ENCODE peak calls at places on chromosomes 13 and 19, in eight cellular contexts. One of them, this sample, is unnamed.

GRCh38 chr13:62358646-62358932 is 942.9 kb upstream of the PCDH20 start:
- DNase-seq in posterior cingulate gyrus: no peak
- DNase-seq in fibroblast of the conjunctiva: no peak
- DNase-seq in AML-193: no peak
- DNase-seq in lower leg skin: no peak
- DNase-seq in pancreas: no peak
- DNase-seq in left ventricle myocardium inferior: no peak
- DNase-seq in GM12865: no peak
- DNase-seq in this sample: no peak

GRCh38 chr13:49185264-49185663 is 34.9 kb upstream of the MLNR start:
- DNase-seq in fibroblast of the conjunctiva: no peak
- DNase-seq in AML-193: no peak
- DNase-seq in posterior cingulate gyrus: no peak
- DNase-seq in left ventricle myocardium inferior: no peak
- DNase-seq in pancreas: no peak
- DNase-seq in GM12865: peak; percentile 15
- DNase-seq in lower leg skin: no peak
- DNase-seq in this sample: no peak

GRCh38 chr13:67443901-67444300 is 213.8 kb upstream of the PCDH9 start:
- DNase-seq in pancreas: no peak
- DNase-seq in posterior cingulate gyrus: no peak
- DNase-seq in AML-193: no peak
- DNase-seq in fibroblast of the conjunctiva: no peak
- DNase-seq in GM12865: no peak
- DNase-seq in left ventricle myocardium inferior: no peak
- DNase-seq in lower leg skin: no peak
- DNase-seq in this sample: no peak

GRCh38 chr13:112177459-112177858 is 110.5 kb downstream of the SOX1 start:
- DNase-seq in left ventricle myocardium inferior: no peak
- DNase-seq in lower leg skin: peak; percentile 62
- DNase-seq in fibroblast of the conjunctiva: no peak
- DNase-seq in GM12865: no peak
- DNase-seq in posterior cingulate gyrus: no peak
- DNase-seq in pancreas: no peak
- DNase-seq in AML-193: no peak
- DNase-seq in this sample: no peak

GRCh38 chr13:94558721-94559120 is 37.2 kb downstream of the TGDS start:
- DNase-seq in left ventricle myocardium inferior: no peak
- DNase-seq in posterior cingulate gyrus: no peak
- DNase-seq in pancreas: no peak
- DNase-seq in fibroblast of the conjunctiva: no peak
- DNase-seq in lower leg skin: no peak
- DNase-seq in GM12865: no peak
- DNase-seq in AML-193: no peak
- DNase-seq in this sample: peak; percentile 52

GRCh38 chr13:46126552-46127171 is 21.8 kb upstream of the CPB2 start:
- DNase-seq in pancreas: peak; percentile 82
- DNase-seq in GM12865: peak; percentile 80
- DNase-seq in fibroblast of the conjunctiva: peak; percentile 59
- DNase-seq in lower leg skin: peak; percentile 89
- DNase-seq in posterior cingulate gyrus: peak; percentile 89
- DNase-seq in AML-193: peak; percentile 83
- DNase-seq in left ventricle myocardium inferior: peak; percentile 61
- DNase-seq in this sample: peak; percentile 86

GRCh38 chr19:29539668-29540067 is 13.9 kb downstream of the VSTM2B start:
- DNase-seq in AML-193: no peak
- DNase-seq in posterior cingulate gyrus: no peak
- DNase-seq in GM12865: no peak
- DNase-seq in fibroblast of the conjunctiva: no peak
- DNase-seq in lower leg skin: peak; percentile 20
- DNase-seq in pancreas: peak; percentile 17
- DNase-seq in left ventricle myocardium inferior: no peak
- DNase-seq in this sample: no peak

GRCh38 chr19:9620842-9621155 is 233 bp downstream of the ZNF561 start:
- DNase-seq in left ventricle myocardium inferior: no peak
- DNase-seq in lower leg skin: no peak
- DNase-seq in pancreas: no peak
- DNase-seq in fibroblast of the conjunctiva: no peak
- DNase-seq in GM12865: no peak
- DNase-seq in AML-193: no peak
- DNase-seq in posterior cingulate gyrus: no peak
- DNase-seq in this sample: no peak

GRCh38 chr19:18100710-18101109 is 3.1 kb downstream of the MAST3 start:
- DNase-seq in posterior cingulate gyrus: no peak
- DNase-seq in lower leg skin: no peak
- DNase-seq in AML-193: no peak
- DNase-seq in left ventricle myocardium inferior: no peak
- DNase-seq in GM12865: no peak
- DNase-seq in pancreas: no peak
- DNase-seq in fibroblast of the conjunctiva: no peak
- DNase-seq in this sample: no peak

GRCh38 chr19:17281391-17282304 is at the start of gene ANKLE1:
- DNase-seq in GM12865: peak; percentile 86
- DNase-seq in lower leg skin: no peak
- DNase-seq in AML-193: peak; percentile 57
- DNase-seq in fibroblast of the conjunctiva: no peak
- DNase-seq in left ventricle myocardium inferior: peak; percentile 27
- DNase-seq in posterior cingulate gyrus: no peak
- DNase-seq in pancreas: peak; percentile 66
- DNase-seq in this sample: peak; percentile 90

GRCh38 chr19:38710928-38711725 is 33.1 kb downstream of the CAPN12 start:
- DNase-seq in GM12865: no peak
- DNase-seq in lower leg skin: no peak
- DNase-seq in AML-193: no peak
- DNase-seq in posterior cingulate gyrus: no peak
- DNase-seq in pancreas: no peak
- DNase-seq in fibroblast of the conjunctiva: no peak
- DNase-seq in left ventricle myocardium inferior: no peak
- DNase-seq in this sample: no peak

GRCh38 chr13:111857846-111858560 is 208.9 kb upstream of the SOX1 start:
- DNase-seq in GM12865: no peak
- DNase-seq in AML-193: no peak
- DNase-seq in pancreas: no peak
- DNase-seq in posterior cingulate gyrus: no peak
- DNase-seq in fibroblast of the conjunctiva: no peak
- DNase-seq in left ventricle myocardium inferior: no peak
- DNase-seq in lower leg skin: peak; percentile 70
- DNase-seq in this sample: no peak

GRCh38 chr19:41192574-41193419 is at the start of gene CYP2S1:
- DNase-seq in posterior cingulate gyrus: no peak
- DNase-seq in AML-193: no peak
- DNase-seq in fibroblast of the conjunctiva: no peak
- DNase-seq in lower leg skin: no peak
- DNase-seq in left ventricle myocardium inferior: no peak
- DNase-seq in pancreas: peak; percentile 68
- DNase-seq in GM12865: no peak
- DNase-seq in this sample: no peak

This sample was measured in NAMALWA.